ENCODE peak calls at places on chromosomes 16 and 17, in four cellular contexts. H, W, E and K are unnamed samples. For H3K79me2, the result is how much of the 10 kb centered on the place peaks cover.

GRCh38 chr17:36550491-36551417 is 6.0 kb downstream of the GGNBP2 start:
- DNase-seq in H (no peak), E (no peak), W (no peak), K (no peak)

GRCh38 chr16:13866073-13866472 is 53.9 kb upstream of the ERCC4 start:
- DNase-seq in W (peak), H (peak), E (peak), K (peak)

GRCh38 chr17:75181608-75182318 is 996 bp downstream of the SUMO2 start:
- DNase-seq in W (no peak), E (no peak), H (no peak), K (no peak)

GRCh38 chr17:43768382-43768781 is 9.8 kb upstream of the SOST start:
- DNase-seq in W (no peak), H (no peak), E (no peak), K (peak)

GRCh38 chr16:15403392-15403995 is 7.9 kb downstream of the MPV17L start:
- DNase-seq in W (peak), E (no peak), H (no peak), K (peak)

GRCh38 chr17:55200904-55201608 is 63.7 kb upstream of the HLF start:
- DNase-seq in H (no peak), W (no peak), E (no peak), K (no peak)

GRCh38 chr17:49480833-49481615 is 14.1 kb upstream of the NGFR start:
- DNase-seq in E (no peak), W (peak), H (no peak), K (no peak)

GRCh38 chr16:28603381-28604185 is 6.3 kb downstream of the SULT1A1 start:
- DNase-seq in H (no peak), E (no peak), W (no peak), K (no peak)

GRCh38 chr17:8746501-8747236 is 2.0 kb upstream of the CCDC42 start:
- DNase-seq in W (peak), H (no peak), E (peak), K (peak)

GRCh38 chr17:8481703-8482102 is 46.0 kb downstream of the NDEL1 start:
- DNase-seq in E (no peak), H (no peak), W (no peak), K (no peak)

GRCh38 chr17:72476134-72476533 is 355.3 kb downstream of the SOX9 start:
- DNase-seq in W (no peak), H (peak), E (no peak), K (no peak)

GRCh38 chr17:31581491-31581890 is 190.0 kb downstream of the RAB11FIP4 start:
- DNase-seq in E (peak), H (no peak), W (no peak), K (no peak)
- H3K4ac ChIP-seq in E (no peak), H (no peak), W (no peak), K (no peak)

DNA sequence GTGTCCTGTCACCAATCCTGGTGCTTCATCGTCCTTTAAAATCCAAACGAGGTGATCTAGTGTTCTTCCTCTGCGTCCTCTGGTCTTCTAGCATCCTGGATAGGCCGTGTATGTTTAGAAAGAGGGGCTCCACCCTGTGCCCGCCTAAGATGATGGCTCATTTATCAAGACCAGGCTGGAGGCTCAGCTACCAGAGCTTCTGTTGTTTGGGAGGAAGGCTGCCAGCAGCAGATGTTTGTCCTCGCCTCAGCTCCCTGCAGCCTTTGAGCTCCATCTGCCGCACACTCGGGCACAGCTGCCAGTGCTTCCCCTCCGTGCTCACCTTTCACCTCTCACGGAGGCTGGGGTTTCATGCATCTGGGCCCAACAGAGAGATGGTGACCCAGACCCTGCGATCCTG is 954.7 kb upstream of the RBFOX1 start:
- DNase-seq in W (no peak), E (no peak), H (no peak), K (no peak)
- H2AK5ac ChIP-seq in W (no peak), E (no peak), H (no peak), K (no peak)

GRCh38 chr17:45315583-45316270 is 1.1 kb downstream of the MAP3K14 start:
- DNase-seq in H (no peak), E (no peak), W (no peak), K (no peak)

GRCh38 chr17:45312477-45313418 is 4.1 kb downstream of the MAP3K14 start:
- DNase-seq in E (no peak), H (no peak), W (no peak), K (no peak)

GRCh38 chr17:45313419-45313771 is 3.4 kb downstream of the MAP3K14 start:
- DNase-seq in W (no peak), H (no peak), E (no peak), K (no peak)

GRCh38 chr17:45314761-45315549 is 1.9 kb downstream of the MAP3K14 start:
- DNase-seq in W (no peak), H (no peak), E (no peak), K (no peak)

GRCh38 chr17:45313927-45314760 is 2.7 kb downstream of the MAP3K14 start:
- DNase-seq in H (no peak), E (no peak), W (no peak), K (no peak)
- H3K79me2 ChIP-seq in H (under half), E (under half), W (under half), K (under half)

GRCh38 chr16:76303637-76304314 is 26.6 kb downstream of the CNTNAP4 start:
- DNase-seq in H (no peak), W (no peak), E (no peak), K (no peak)
- H3K4ac ChIP-seq in H (no peak), W (no peak), E (no peak), K (no peak)